ENCODE peak calls at places on chromosomes 1 and 21, in eight cellular contexts. Q, C, K, Y, L, U, X and H are unnamed samples.

GRCh38 chr1:30412241-30413110 is 310.9 kb downstream of the MATN1 start:
- DNase-seq in K (no peak), Q (no peak), L (no peak), U (no peak), X (no peak), C (no peak), Y (no peak), H (no peak)

GRCh38 chr1:162823771-162824525 is 33.4 kb downstream of the HSD17B7 start:
- DNase-seq in C (no peak), U (peak), L (no peak), K (no peak), Q (no peak), X (no peak), Y (no peak), H (no peak)

GRCh38 chr1:184260382-184260781 is 126.4 kb upstream of the C1orf21 start:
- DNase-seq in K (no peak), Q (no peak), Y (no peak), L (peak), C (peak), U (peak), X (no peak), H (no peak)

GRCh38 chr1:214213136-214213535 is 67.8 kb upstream of the SMYD2 start:
- DNase-seq in U (no peak), Q (no peak), K (no peak), C (no peak), Y (no peak), X (no peak), L (no peak), H (no peak)

GRCh38 chr1:31944205-31945089 is 6.3 kb upstream of the PTP4A2 start:
- DNase-seq in K (peak), Q (peak), L (peak), Y (peak), U (peak), C (peak), X (peak), H (peak)

GRCh38 chr1:207747627-207748492 is 4.0 kb upstream of the CD46 start:
- DNase-seq in Q (no peak), Y (no peak), L (no peak), C (no peak), U (no peak), X (no peak), K (no peak), H (no peak)

GRCh38 chr1:208172389-208173140 is 71.6 kb downstream of the PLXNA2 start:
- DNase-seq in X (no peak), U (no peak), Q (no peak), L (no peak), Y (no peak), K (no peak), C (no peak), H (no peak)

GRCh38 chr1:156815307-156815826 is 1.3 kb downstream of the SH2D2A start:
- DNase-seq in X (peak), L (peak), U (peak), Y (peak), Q (peak), C (peak), K (no peak), H (peak)

GRCh38 chr1:109864063-109864822 is 46.4 kb upstream of the CSF1 start:
- DNase-seq in U (peak), C (peak), L (peak), Y (no peak), X (peak), K (no peak), Q (no peak), H (no peak)

GRCh38 chr1:162541619-162542141 is 19.8 kb upstream of the UAP1 start:
- DNase-seq in C (peak), Y (no peak), Q (peak), L (peak), K (no peak), X (peak), U (peak), H (peak)

GRCh38 chr1:5831600-5832335 is 160.5 kb downstream of the NPHP4 start:
- DNase-seq in X (no peak), Y (no peak), C (no peak), L (no peak), Q (no peak), K (no peak), U (no peak), H (no peak)

GRCh38 chr1:234478481-234479309 is at the start of gene TARBP1:
- DNase-seq in L (peak), Y (peak), C (no peak), U (peak), Q (peak), K (peak), X (peak), H (peak)

GRCh38 chr1:94591791-94592565 is 50.4 kb upstream of the F3 start:
- DNase-seq in Q (no peak), U (no peak), C (no peak), K (no peak), L (no peak), X (no peak), Y (no peak), H (no peak)

GRCh38 chr1:231460614-231461013 is 38.5 kb upstream of the EGLN1 start:
- DNase-seq in Y (no peak), X (no peak), K (peak), L (peak), Q (no peak), C (no peak), U (no peak), H (no peak)

GRCh38 chr1:93164816-93165215 is 15.4 kb downstream of the TMED5 start:
- DNase-seq in K (no peak), C (no peak), L (no peak), Y (no peak), X (no peak), Q (no peak), U (no peak), H (no peak)

GRCh38 chr21:33569986-33570385 is 18.5 kb downstream of the DONSON start:
- DNase-seq in L (no peak), Q (no peak), X (no peak), Y (no peak), C (no peak), U (no peak), K (no peak), H (no peak)

GRCh38 chr1:118825619-118826018 is 162.5 kb downstream of the TBX15 start:
- DNase-seq in X (no peak), Y (no peak), Q (no peak), L (no peak), K (no peak), C (no peak), U (no peak), H (no peak)

GRCh38 chr1:206909167-206909882 is 12.1 kb downstream of the IL24 start:
- DNase-seq in K (no peak), U (no peak), C (no peak), Y (no peak), Q (peak), X (no peak), L (no peak), H (peak)

GRCh38 chr1:77543822-77544448 is 138.5 kb downstream of the ZZZ3 start:
- DNase-seq in L (no peak), U (no peak), C (no peak), Q (no peak), K (no peak), X (no peak), Y (no peak), H (no peak)

GRCh38 chr21:44930543-44930981 is 9.3 kb upstream of the SLX9 start:
- DNase-seq in Y (no peak), C (no peak), X (no peak), Q (no peak), L (peak), U (no peak), K (no peak), H (peak)

GRCh38 chr21:34743831-34744230 is 75.0 kb downstream of the CLIC6 start:
- DNase-seq in Q (peak), L (peak), Y (peak), U (peak), C (peak), X (peak), K (no peak), H (peak)

GRCh38 chr1:33074193-33074945 is 6.6 kb upstream of the AZIN2 start:
- DNase-seq in Q (no peak), L (no peak), U (no peak), C (no peak), K (no peak), Y (no peak), X (no peak), H (no peak)

GRCh38 chr1:6026095-6026809 is 19.4 kb upstream of the KCNAB2 start:
- DNase-seq in L (peak), Q (peak), C (peak), X (peak), U (peak), Y (peak), K (peak), H (peak)

GRCh38 chr1:215453440-215453839 is 113.7 kb upstream of the KCTD3 start:
- DNase-seq in X (no peak), Y (no peak), U (no peak), Q (no peak), C (no peak), L (no peak), K (no peak), H (no peak)

GRCh38 chr1:205301842-205302588 is 19.5 kb downstream of the NUAK2 start:
- DNase-seq in Y (no peak), U (no peak), L (peak), Q (no peak), X (no peak), C (no peak), K (no peak), H (no peak)

GRCh38 chr1:60130703-60131102 is 57.1 kb upstream of the C1orf87 start:
- DNase-seq in X (no peak), K (no peak), Q (no peak), C (no peak), Y (no peak), L (peak), U (no peak), H (no peak)

GRCh38 chr1:15760520-15761211 is 2.1 kb downstream of the FBLIM1 start:
- DNase-seq in C (peak), Q (peak), X (peak), Y (no peak), L (peak), K (no peak), U (peak), H (peak)

GRCh38 chr21:41227357-41228005 is 59.5 kb downstream of the BACE2 start:
- DNase-seq in Y (peak), L (no peak), U (no peak), K (no peak), C (no peak), X (no peak), Q (no peak), H (no peak)

GRCh38 chr21:44482581-44483287 is 27.4 kb downstream of the LRRC3 start:
- DNase-seq in Q (no peak), U (no peak), C (no peak), X (no peak), L (no peak), Y (no peak), K (no peak), H (no peak)

GRCh38 chr1:203320546-203321272 is 15.4 kb downstream of the BTG2 start:
- DNase-seq in C (no peak), U (peak), L (peak), X (no peak), Q (peak), K (peak), Y (no peak), H (no peak)

GRCh38 chr21:45330075-45330781 is 42.5 kb upstream of the POFUT2 start:
- DNase-seq in L (peak), Y (peak), C (peak), U (peak), X (no peak), K (no peak), Q (peak), H (peak)

GRCh38 chr1:85111709-85112108 is 63.4 kb upstream of the MCOLN3 start:
- DNase-seq in L (no peak), C (no peak), X (no peak), Q (no peak), Y (no peak), U (no peak), K (no peak), H (no peak)